ENCODE peak calls at places on chromosomes 1 and 21, in five cellular contexts. S, L, Y, P and Q are unnamed samples.

GRCh38 chr1:4796999-4797375 is 142.6 kb downstream of the AJAP1 start:
- DNase-seq in S (no peak), L (no peak), Y (no peak), P (no peak), Q (no peak)

GRCh38 chr21:16133248-16133647 is 403.5 kb downstream of the USP25 start:
- DNase-seq in S (no peak), L (no peak), Y (no peak), P (no peak), Q (no peak)

GRCh38 chr21:21268061-21268471 is 269.9 kb downstream of the NCAM2 start:
- DNase-seq in S (no peak), L (peak), Y (no peak), P (peak), Q (no peak)

GRCh38 chr1:201310986-201311355 is 27.7 kb downstream of the PKP1 start:
- DNase-seq in S (no peak), L (peak), Y (peak), P (peak), Q (peak)

GRCh38 chr1:193479187-193479586 is 292.8 kb upstream of the B3GALT2 start:
- DNase-seq in S (no peak), L (no peak), Y (peak), P (no peak), Q (no peak)

GRCh38 chr21:30408782-30409494 is 13.1 kb downstream of the KRTAP13-1 start:
- DNase-seq in S (no peak), L (peak), Y (peak), P (peak), Q (peak)

GRCh38 chr1:69244211-69244610 is 323.5 kb upstream of the LRRC7 start:
- DNase-seq in S (no peak), L (no peak), Y (no peak), P (no peak), Q (no peak)

GRCh38 chr1:62407398-62408009 is 29.3 kb upstream of the USP1 start:
- DNase-seq in S (no peak), L (peak), Y (peak), P (peak), Q (peak)

GRCh38 chr1:89519779-89520358 is 4.8 kb upstream of the LRRC8B start:
- DNase-seq in S (no peak), L (peak), Y (peak), P (no peak), Q (peak)

GRCh38 chr1:187854457-187854856 is 1025.7 kb downstream of the PLA2G4A start:
- DNase-seq in S (no peak), L (no peak), Y (no peak), P (no peak), Q (no peak)

GRCh38 chr1:202283379-202283844 is 58.3 kb downstream of the UBE2T start:
- DNase-seq in S (no peak), L (peak), Y (peak), P (peak), Q (peak)

GRCh38 chr1:44524180-44524579 is 119.1 kb downstream of the RNF220 start:
- DNase-seq in S (no peak), L (no peak), Y (no peak), P (no peak), Q (no peak)

GRCh38 chr1:12078938-12079861 is 16.1 kb downstream of the TNFRSF8 start:
- DNase-seq in S (no peak), L (peak), Y (peak), P (no peak), Q (peak)

GRCh38 chr1:61406467-61406866 is 318.5 kb downstream of the TM2D1 start:
- DNase-seq in S (no peak), L (no peak), Y (no peak), P (no peak), Q (no peak)
- H3K4me3 ChIP-seq in S (no peak), L (no peak), Y (no peak), P (no peak), Q (no peak)

DNA sequence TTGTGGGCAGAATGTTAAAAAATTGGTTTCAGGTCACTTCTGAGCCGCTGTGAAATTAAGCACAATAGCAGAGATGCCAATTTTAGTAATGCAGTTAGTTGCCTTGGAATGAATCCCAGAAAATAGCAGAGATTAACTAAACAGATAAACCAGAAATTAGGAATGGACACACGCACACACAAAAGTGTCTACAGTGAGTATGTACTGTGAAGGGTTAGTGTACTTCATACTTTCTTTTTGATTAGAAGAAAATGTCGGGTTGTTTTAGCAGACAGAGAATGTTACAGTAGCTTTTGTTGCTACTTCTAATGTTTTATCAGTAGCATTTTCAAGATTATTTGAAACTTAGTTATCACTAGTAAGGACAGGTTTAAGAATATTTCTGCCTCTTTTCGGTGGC is 106.7 kb downstream of the LEPR start:
- DNase-seq in S (no peak), L (peak), Y (no peak), P (peak), Q (peak)
- H3K4me3 ChIP-seq in S (peak), L (no peak), Y (no peak), P (no peak), Q (peak)

DNA sequence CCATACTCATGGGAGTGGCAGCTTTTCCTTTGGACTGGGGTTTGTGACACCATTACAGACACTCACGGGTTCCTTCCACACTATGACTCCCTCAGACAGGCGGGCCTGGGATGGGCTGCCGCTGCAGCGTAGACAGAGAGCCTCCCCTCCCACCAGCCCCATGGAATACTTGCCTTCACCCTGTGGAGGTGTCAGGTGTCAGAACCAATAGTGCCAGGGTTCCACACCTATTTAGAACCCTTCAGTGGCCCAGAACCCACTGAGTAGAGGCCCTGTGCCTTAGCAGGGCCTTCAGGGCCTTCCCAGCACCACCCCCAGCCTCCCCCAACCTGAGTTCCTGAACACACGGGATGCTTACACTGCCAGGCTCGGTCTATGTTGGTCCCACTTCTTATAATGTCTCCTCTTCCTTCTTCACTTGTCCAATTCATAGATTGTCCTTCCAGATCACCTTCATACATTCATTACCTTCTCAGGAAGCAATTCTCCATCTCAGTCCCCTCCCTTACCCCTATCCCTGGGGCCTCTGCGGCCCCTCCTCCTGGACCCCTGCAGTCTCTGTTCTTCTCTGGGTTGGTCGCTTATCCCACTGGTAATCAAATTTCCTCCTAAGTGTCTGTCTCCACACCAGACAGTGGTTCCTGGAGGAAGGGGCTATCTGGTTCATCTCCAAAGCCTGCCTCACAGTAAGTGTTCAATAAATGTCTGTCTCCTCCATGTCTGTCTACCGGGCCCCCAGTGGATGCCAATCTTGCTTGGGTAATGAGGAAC is 1.4 kb upstream of the RHBG start:
- DNase-seq in S (no peak), L (no peak), Y (no peak), P (no peak), Q (no peak)
- H3K4me3 ChIP-seq in S (no peak), L (no peak), Y (no peak), P (no peak), Q (no peak)

GRCh38 chr1:71231751-71232150 is 150.9 kb upstream of the ZRANB2 start:
- DNase-seq in S (no peak), L (peak), Y (no peak), P (no peak), Q (peak)

GRCh38 chr1:71232166-71232763 is 151.4 kb upstream of the ZRANB2 start:
- DNase-seq in S (no peak), L (no peak), Y (no peak), P (no peak), Q (peak)

GRCh38 chr1:71224958-71225357 is 144.1 kb upstream of the ZRANB2 start:
- DNase-seq in S (no peak), L (no peak), Y (no peak), P (no peak), Q (no peak)

GRCh38 chr1:71228727-71229371 is 148.0 kb upstream of the ZRANB2 start:
- DNase-seq in S (no peak), L (no peak), Y (no peak), P (no peak), Q (no peak)

GRCh38 chr1:71228236-71228635 is 147.4 kb upstream of the ZRANB2 start:
- DNase-seq in S (no peak), L (no peak), Y (no peak), P (no peak), Q (no peak)
- H3K4me3 ChIP-seq in S (no peak), L (no peak), Y (no peak), P (no peak), Q (no peak)